ENCODE peak calls at places on chromosomes 6 and 20, in six cellular contexts. E, R, Y, N, O and M are unnamed samples.

GRCh38 chr20:32902456-32903420 is 44.0 kb downstream of the EFCAB8 start:
- DNase-seq in E (peak; percentile 41), Y (peak; percentile 36), N (peak; percentile 72), O (peak; percentile 36), R (peak; percentile 57), M (peak; percentile 59)

GRCh38 chr6:2999005-2999620 is 581 bp upstream of the NQO2 start:
- DNase-seq in Y (peak; percentile 95), O (no peak), E (peak; percentile 78), R (no peak), N (no peak), M (no peak)

GRCh38 chr20:17661121-17661744 is 20.8 kb downstream of the RRBP1 start:
- DNase-seq in E (no peak), N (no peak), Y (no peak), O (no peak), R (no peak), M (no peak)

GRCh38 chr6:144715344-144715743 is 430.2 kb downstream of the UTRN start:
- DNase-seq in O (no peak), E (no peak), N (no peak), R (peak; percentile 19), Y (no peak), M (no peak)

GRCh38 chr20:4797275-4797674 is 75.6 kb downstream of the PRND start:
- DNase-seq in E (peak; percentile 54), N (no peak), Y (no peak), O (no peak), R (no peak), M (no peak)

GRCh38 chr20:18176318-18176785 is 38.7 kb downstream of the KAT14 start:
- DNase-seq in Y (no peak), E (no peak), R (peak; percentile 97), O (no peak), N (peak; percentile 51), M (peak; percentile 83)

GRCh38 chr6:129498950-129499870 is 210.8 kb downstream of the ARHGAP18 start:
- DNase-seq in R (peak; percentile 58), O (peak; percentile 62), N (no peak), Y (peak; percentile 70), E (peak; percentile 61), M (no peak)

GRCh38 chr6:5468586-5468985 is 207.3 kb downstream of the FARS2 start:
- DNase-seq in R (no peak), N (no peak), Y (peak; percentile 55), E (no peak), O (no peak), M (no peak)

GRCh38 chr6:140566706-140567330 is 1192.4 kb upstream of the CITED2 start:
- DNase-seq in E (peak; percentile 72), N (no peak), Y (peak; percentile 67), R (peak; percentile 11), O (no peak), M (no peak)

GRCh38 chr20:46333136-46333991 is 25.1 kb upstream of the CDH22 start:
- DNase-seq in N (no peak), E (no peak), O (no peak), Y (no peak), R (no peak), M (no peak)

GRCh38 chr20:48858075-48858790 is 30.4 kb upstream of the PREX1 start:
- DNase-seq in Y (no peak), R (peak; percentile 94), E (no peak), N (no peak), O (no peak), M (no peak)

GRCh38 chr6:54071941-54072340 is 39.3 kb upstream of the MLIP start:
- DNase-seq in O (no peak), E (no peak), R (peak; percentile 72), N (no peak), Y (no peak), M (no peak)

GRCh38 chr6:90364846-90365401 is 68.3 kb upstream of the BACH2 start:
- DNase-seq in N (no peak), R (no peak), O (no peak), Y (no peak), E (no peak), M (no peak)

GRCh38 chr20:42572320-42573016 is 617.2 kb downstream of the PTPRT start:
- DNase-seq in Y (no peak), E (no peak), N (no peak), R (no peak), O (no peak), M (no peak)

GRCh38 chr6:106134906-106135634 is 48.9 kb downstream of the PRDM1 start:
- DNase-seq in O (no peak), E (no peak), N (no peak), R (no peak), Y (peak; percentile 86), M (no peak)

GRCh38 chr6:41548098-41548840 is 2.1 kb downstream of the FOXP4 start:
- DNase-seq in N (no peak), R (no peak), O (no peak), E (no peak), Y (no peak), M (no peak)

GRCh38 chr20:2101057-2101934 is at the start of gene STK35:
- DNase-seq in E (no peak), R (peak; percentile 76), Y (no peak), O (no peak), N (peak; percentile 80), M (peak; percentile 72)

GRCh38 chr6:22929228-22929627 is 359.9 kb downstream of the HDGFL1 start:
- DNase-seq in E (no peak), R (no peak), O (no peak), Y (no peak), N (no peak), M (no peak)

DNA sequence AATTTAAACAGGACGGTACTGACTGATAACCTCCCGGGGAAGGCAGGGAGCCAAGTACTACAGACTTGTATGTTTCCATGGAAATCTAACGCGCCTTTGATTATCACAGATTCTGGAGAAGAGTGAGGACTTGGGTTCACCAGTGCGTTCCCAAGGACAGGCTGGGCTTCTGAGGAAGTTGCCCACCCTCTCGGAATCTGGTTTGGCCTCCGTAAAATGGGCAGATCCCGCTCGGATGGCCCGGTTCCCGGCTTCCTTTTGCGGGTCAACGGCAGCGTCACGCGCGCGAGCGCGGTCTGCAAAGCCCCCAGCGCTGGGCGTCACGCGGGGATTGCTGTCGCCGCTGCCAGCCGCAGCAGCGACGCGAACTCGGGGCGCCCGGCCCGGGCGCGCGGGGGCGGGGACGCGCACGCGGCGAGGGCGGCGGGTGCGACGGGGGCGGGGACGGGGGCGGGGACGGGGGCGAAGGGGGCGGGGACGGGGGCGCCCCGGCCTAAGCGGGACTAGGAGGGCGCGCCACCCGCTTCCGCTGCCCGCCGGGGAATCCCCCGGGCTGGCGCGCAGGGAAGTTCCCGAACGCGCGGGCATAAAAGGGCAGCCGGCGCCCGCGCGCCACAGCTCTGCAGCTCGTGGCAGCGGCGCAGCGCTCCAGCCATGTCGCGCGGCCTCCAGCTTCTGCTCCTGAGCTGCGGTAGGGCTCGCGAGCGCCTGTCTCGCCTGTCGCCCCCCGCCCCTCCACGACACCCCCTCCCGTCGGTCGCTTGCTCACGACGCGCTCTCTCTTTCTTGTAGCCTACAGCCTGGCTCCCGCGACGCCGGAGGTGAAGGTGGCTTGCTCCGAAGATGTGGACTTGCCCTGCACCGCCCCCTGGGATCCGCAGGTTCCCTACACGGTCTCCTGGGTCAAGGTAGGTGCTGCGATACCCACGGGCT is at the start of gene CD83:
- DNase-seq in R (peak; percentile 79), Y (peak; percentile 75), E (peak; percentile 45), N (peak; percentile 68), O (peak; percentile 37), M (peak; percentile 69)
- H3K23ac ChIP-seq in R (peak within 1 kb of the TSS; percentile 15), Y (no peak within 1 kb of the TSS), E (peak within 1 kb of the TSS; percentile 46), N (no peak within 1 kb of the TSS), O (peak within 1 kb of the TSS; percentile 77), M (no peak within 1 kb of the TSS)

DNA sequence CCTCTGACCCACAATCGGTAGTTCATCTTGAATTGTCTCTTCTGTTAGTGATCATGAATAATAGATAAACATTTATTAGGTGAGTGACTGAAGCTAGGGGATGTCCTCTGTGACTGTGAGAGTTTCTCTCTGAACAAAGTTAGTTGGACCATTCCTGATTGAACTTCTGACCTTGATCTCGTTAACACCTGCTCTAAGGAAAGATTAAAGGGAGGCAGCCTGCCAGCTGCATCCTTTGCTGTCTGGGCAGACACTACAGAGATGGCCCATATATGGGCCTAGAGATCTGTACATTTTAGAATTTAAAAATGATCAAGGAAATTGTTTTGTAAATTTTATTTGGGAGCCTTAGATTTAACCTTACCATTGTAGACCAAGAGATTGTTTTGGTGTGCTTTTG is 27.4 kb downstream of the MAPK14 start:
- DNase-seq in O (no peak), Y (no peak), R (peak; percentile 28), N (no peak), E (no peak), M (no peak)
- H3K4me1 ChIP-seq in O (no peaks in the 10 kb centered on the region), Y (no peaks in the 10 kb centered on the region), R (no peaks in the 10 kb centered on the region), N (no peaks in the 10 kb centered on the region), E (peaks cover 9% of the 10 kb centered on the region), M (no peaks in the 10 kb centered on the region)

DNA sequence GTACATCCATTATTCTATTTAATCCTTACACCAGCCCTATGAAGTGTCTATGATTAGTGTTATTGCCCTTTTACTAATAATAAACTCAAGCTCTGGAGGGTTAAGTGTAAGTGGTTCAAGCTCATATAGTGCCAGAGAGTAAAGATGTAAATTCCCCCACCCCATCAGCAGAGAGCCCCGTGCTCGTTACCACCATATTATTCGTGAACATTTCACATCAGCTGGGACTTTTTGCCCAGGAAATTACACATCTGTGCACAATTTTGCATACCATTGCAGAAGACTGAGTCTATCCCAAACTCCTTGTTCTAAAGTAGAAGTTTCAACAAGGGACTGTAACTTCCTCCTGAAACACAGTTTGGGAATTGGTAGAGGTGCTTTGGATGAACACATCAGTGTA is 220.1 kb downstream of the BCAS1 start:
- DNase-seq in N (no peak), R (no peak), Y (no peak), O (no peak), E (no peak), M (no peak)
- H3K23ac ChIP-seq in N (no peak overlapping the region), R (no peak overlapping the region), Y (no peak overlapping the region), O (no peak overlapping the region), E (no peak overlapping the region), M (no peak overlapping the region)

GRCh38 chr20:6000851-6001250 is 50.4 kb downstream of the MCM8 start:
- DNase-seq in R (no peak), N (no peak), Y (no peak), E (no peak), O (no peak), M (no peak)
- H3K4me1 ChIP-seq in R (no peaks in the 10 kb centered on the region), N (no peaks in the 10 kb centered on the region), Y (peaks cover 3% of the 10 kb centered on the region), E (no peaks in the 10 kb centered on the region), O (peaks cover 2% of the 10 kb centered on the region), M (no peaks in the 10 kb centered on the region)

GRCh38 chr20:61234224-61234623 is 17.8 kb upstream of the CDH4 start:
- DNase-seq in R (no peak), N (no peak), O (no peak), E (no peak), Y (no peak), M (no peak)

GRCh38 chr20:61230166-61230565 is 21.9 kb upstream of the CDH4 start:
- DNase-seq in R (no peak), N (no peak), O (no peak), E (no peak), Y (no peak), M (no peak)

GRCh38 chr20:61236677-61237076 is 15.4 kb upstream of the CDH4 start:
- DNase-seq in R (peak; percentile 39), E (no peak), O (no peak), N (no peak), Y (no peak), M (no peak)

GRCh38 chr20:61233590-61233989 is 18.5 kb upstream of the CDH4 start:
- DNase-seq in E (no peak), N (no peak), Y (no peak), R (no peak), O (no peak), M (no peak)
- H3K23ac ChIP-seq in E (no peak overlapping the region), N (peak overlapping the region; percentile 43), Y (no peak overlapping the region), R (no peak overlapping the region), O (peak overlapping the region; percentile 82), M (no peak overlapping the region)